ENCODE peak calls at places on chromosomes 12 and 14, in four cellular contexts. A, J, U and H are unnamed samples.
A peak's percentile ranks its signal among the peaks of the same experiment; 100 is the strongest.

GRCh38 chr12:56206373-56207166 is 15.2 kb downstream of the RNF41 start:
- DNase-seq in A (peak; percentile 69), J (peak; percentile 90), U (no peak), H (peak; percentile 48)

GRCh38 chr12:104454997-104455396 is 1.8 kb upstream of the CHST11 start:
- DNase-seq in U (no peak), A (peak; percentile 89), J (no peak), H (no peak)

GRCh38 chr12:116404913-116405611 is 127.6 kb upstream of the MED13L start:
- DNase-seq in U (no peak), J (no peak), A (no peak), H (no peak)

GRCh38 chr12:77343291-77343690 is 277.9 kb upstream of the E2F7 start:
- DNase-seq in A (peak; percentile 75), J (no peak), U (no peak), H (no peak)

GRCh38 chr12:124884587-124885438 is 21.1 kb upstream of the SCARB1 start:
- DNase-seq in U (no peak), J (peak; percentile 63), A (no peak), H (peak; percentile 59)

GRCh38 chr12:53603804-53604203 is 22.4 kb downstream of the ATF7 start:
- DNase-seq in J (no peak), A (no peak), U (no peak), H (no peak)

GRCh38 chr14:102781063-102781462 is 3.8 kb downstream of the TRAF3 start:
- DNase-seq in J (no peak), A (no peak), U (no peak), H (no peak)

GRCh38 chr12:50402270-50403000 is 1.8 kb downstream of the LARP4 start:
- DNase-seq in A (no peak), U (no peak), J (no peak), H (no peak)

GRCh38 chr12:124539084-124540041 is 28.0 kb downstream of the NCOR2 start:
- DNase-seq in A (no peak), J (no peak), U (no peak), H (no peak)

GRCh38 chr12:56839489-56840442 is 76.6 kb downstream of the HSD17B6 start:
- DNase-seq in A (peak; percentile 21), U (peak; percentile 34), J (peak; percentile 87), H (peak; percentile 41)

GRCh38 chr14:101354726-101355125 is 206.6 kb upstream of the DIO3 start:
- DNase-seq in J (no peak), A (no peak), U (no peak), H (no peak)

GRCh38 chr12:54404061-54405004 is 14.7 kb downstream of the ITGA5 start:
- DNase-seq in U (no peak), J (peak; percentile 97), A (peak; percentile 71), H (peak; percentile 69)

GRCh38 chr14:55240526-55241178 is 30.6 kb upstream of the FBXO34 start:
- DNase-seq in U (no peak), A (peak; percentile 72), J (peak; percentile 88), H (no peak)

GRCh38 chr12:9651265-9651729 is 18.2 kb upstream of the CLEC2D start:
- DNase-seq in A (peak; percentile 76), J (no peak), U (no peak), H (no peak)

GRCh38 chr14:72516936-72517408 is 376.9 kb downstream of the DPF3 start:
- DNase-seq in U (peak; percentile 36), A (peak; percentile 89), J (peak; percentile 84), H (no peak)

GRCh38 chr12:49946086-49946485 is 4.5 kb upstream of the AQP2 start:
- DNase-seq in J (peak; percentile 49), A (no peak), U (no peak), H (no peak)

GRCh38 chr14:56494167-56494566 is 85.4 kb upstream of the TMEM260 start:
- DNase-seq in A (no peak), J (no peak), U (no peak), H (no peak)

GRCh38 chr12:57840701-57841100 is 5.8 kb downstream of the CTDSP2 start:
- DNase-seq in J (no peak), A (no peak), U (no peak), H (no peak)

GRCh38 chr12:132593938-132594358 is 16.4 kb downstream of the LRCOL1 start:
- DNase-seq in A (peak; percentile 94), J (peak; percentile 98), U (peak; percentile 72), H (peak; percentile 70)

GRCh38 chr12:119340604-119341003 is 6.1 kb downstream of the CCDC60 start:
- DNase-seq in A (no peak), J (no peak), U (no peak), H (no peak)

GRCh38 chr12:132632521-132633228 is 14.1 kb downstream of the P2RX2 start:
- DNase-seq in U (no peak), A (no peak), J (no peak), H (no peak)

GRCh38 chr12:34406228-34406995 is 384.1 kb downstream of the ALG10 start:
- DNase-seq in U (no peak), J (no peak), A (no peak), H (peak; percentile 1)

GRCh38 chr12:754871-755562 is 2.6 kb downstream of the WNK1 start:
- DNase-seq in U (peak; percentile 66), A (peak; percentile 81), J (peak; percentile 51), H (peak; percentile 57)

GRCh38 chr14:106790189-106791036 is 1264.0 kb downstream of the TMEM121 start:
- DNase-seq in U (peak; percentile 69), J (peak; percentile 24), A (no peak), H (peak; percentile 77)

GRCh38 chr12:7645395-7646177 is 20.1 kb downstream of the APOBEC1 start:
- DNase-seq in J (peak; percentile 79), A (peak; percentile 54), U (peak; percentile 69), H (peak; percentile 50)

GRCh38 chr12:7638764-7639570 is 26.7 kb downstream of the APOBEC1 start:
- DNase-seq in A (peak; percentile 82), U (peak; percentile 83), J (peak; percentile 97), H (peak; percentile 76)

GRCh38 chr12:7646178-7646475 is 19.6 kb downstream of the APOBEC1 start:
- DNase-seq in J (peak; percentile 31), A (no peak), U (no peak), H (no peak)

GRCh38 chr12:7642287-7642686 is 23.4 kb downstream of the APOBEC1 start:
- DNase-seq in J (no peak), U (no peak), A (no peak), H (no peak)

DNA sequence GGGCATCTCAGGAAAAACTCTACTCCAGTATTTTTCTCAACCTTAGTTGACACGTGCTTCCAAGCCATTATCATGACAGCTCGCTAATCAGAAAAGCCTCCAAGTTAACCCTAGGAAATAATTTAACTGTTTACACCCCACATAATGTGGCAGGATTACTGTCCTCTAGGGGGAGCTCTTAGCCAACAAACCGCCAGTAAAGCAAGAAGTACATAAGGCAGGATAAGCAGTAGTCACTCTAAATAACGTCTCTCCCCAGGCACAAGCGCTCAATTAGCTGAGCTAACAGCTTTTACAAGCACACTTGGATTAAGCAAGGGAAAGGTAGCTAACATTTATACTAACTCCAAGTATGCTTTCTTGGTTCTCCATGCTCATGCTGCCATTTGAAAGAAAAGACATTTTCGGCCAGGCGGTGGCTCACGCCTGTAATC is 22.8 kb downstream of the APOBEC1 start:
- DNase-seq in A (peak; percentile 34), U (no peak), J (peak; percentile 72), H (no peak)
- TF ChIP-seq CTCF in A (peak; percentile 52), U (peak; percentile 51), J (peak; percentile 98), H (peak; percentile 32)

DNA sequence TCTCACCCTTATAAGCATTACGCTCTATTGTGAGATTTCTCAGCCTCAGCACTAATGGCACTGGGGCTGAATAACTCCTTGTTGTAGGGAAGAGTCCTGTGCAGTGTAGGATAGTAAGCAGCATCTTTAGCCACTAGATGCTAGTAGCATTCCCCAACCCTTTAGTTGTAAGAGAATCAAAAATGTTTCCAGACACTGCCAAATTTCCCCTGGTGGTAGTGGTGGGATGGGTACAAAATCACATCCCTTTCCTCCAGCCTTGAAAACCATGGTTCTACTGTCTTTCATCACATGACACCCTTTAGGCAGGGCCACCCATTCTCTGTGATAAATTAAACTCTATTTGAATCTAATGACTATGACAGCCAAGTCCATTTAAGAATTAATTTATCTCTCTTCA is 199.3 kb downstream of the ANO4 start:
- DNase-seq in U (no peak), J (peak; percentile 65), A (no peak), H (no peak)
- TF ChIP-seq CTCF in U (no peak), J (peak; percentile 38), A (no peak), H (no peak)

DNA sequence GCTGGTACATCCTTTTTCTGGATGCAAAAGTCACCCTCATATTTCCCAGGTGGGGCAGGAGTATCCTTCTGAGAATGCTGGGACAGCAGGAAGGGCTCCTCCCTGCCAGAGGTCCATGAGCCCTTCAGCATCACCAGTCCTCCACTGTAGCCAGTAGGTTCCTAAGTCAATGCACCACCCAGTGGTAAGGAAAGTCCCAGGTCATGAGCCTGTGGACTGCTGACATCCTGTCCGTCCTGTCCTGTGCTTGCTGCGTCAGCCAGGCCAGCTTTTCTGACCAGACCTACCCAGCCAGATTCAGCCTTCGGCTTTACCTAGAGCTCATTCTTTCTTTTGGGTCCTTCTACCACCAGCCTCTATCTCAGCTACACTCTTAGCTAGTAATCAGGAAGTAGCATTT is 23.0 kb upstream of the ACTN1 start:
- DNase-seq in U (no peak), J (peak; percentile 59), A (peak; percentile 41), H (no peak)
- TF ChIP-seq CTCF in U (no peak), J (peak; percentile 27), A (peak; percentile 22), H (no peak)

GRCh38 chr14:96587823-96588385 is 85.7 kb downstream of the PAPOLA start:
- DNase-seq in A (no peak), J (no peak), U (no peak), H (no peak)

GRCh38 chr14:96586921-96587822 is 85.0 kb downstream of the PAPOLA start:
- DNase-seq in A (no peak), J (no peak), U (no peak), H (peak; percentile 8)

GRCh38 chr14:96590190-96590860 is 88.1 kb downstream of the PAPOLA start:
- DNase-seq in U (no peak), A (no peak), J (no peak), H (no peak)

GRCh38 chr14:96589577-96589976 is 87.4 kb downstream of the PAPOLA start:
- DNase-seq in A (no peak), J (no peak), U (no peak), H (no peak)

GRCh38 chr14:96588410-96589249 is 86.4 kb downstream of the PAPOLA start:
- DNase-seq in J (no peak), A (no peak), U (no peak), H (no peak)
- TF ChIP-seq CTCF in J (no peak), A (no peak), U (no peak), H (no peak)

GRCh38 chr12:14514946-14515345 is 52.7 kb downstream of the PLBD1 start:
- DNase-seq in U (no peak), J (no peak), A (peak; percentile 49), H (no peak)

GRCh38 chr12:14510574-14510973 is 57.1 kb downstream of the PLBD1 start:
- DNase-seq in U (no peak), J (peak; percentile 28), A (no peak), H (no peak)

DNA sequence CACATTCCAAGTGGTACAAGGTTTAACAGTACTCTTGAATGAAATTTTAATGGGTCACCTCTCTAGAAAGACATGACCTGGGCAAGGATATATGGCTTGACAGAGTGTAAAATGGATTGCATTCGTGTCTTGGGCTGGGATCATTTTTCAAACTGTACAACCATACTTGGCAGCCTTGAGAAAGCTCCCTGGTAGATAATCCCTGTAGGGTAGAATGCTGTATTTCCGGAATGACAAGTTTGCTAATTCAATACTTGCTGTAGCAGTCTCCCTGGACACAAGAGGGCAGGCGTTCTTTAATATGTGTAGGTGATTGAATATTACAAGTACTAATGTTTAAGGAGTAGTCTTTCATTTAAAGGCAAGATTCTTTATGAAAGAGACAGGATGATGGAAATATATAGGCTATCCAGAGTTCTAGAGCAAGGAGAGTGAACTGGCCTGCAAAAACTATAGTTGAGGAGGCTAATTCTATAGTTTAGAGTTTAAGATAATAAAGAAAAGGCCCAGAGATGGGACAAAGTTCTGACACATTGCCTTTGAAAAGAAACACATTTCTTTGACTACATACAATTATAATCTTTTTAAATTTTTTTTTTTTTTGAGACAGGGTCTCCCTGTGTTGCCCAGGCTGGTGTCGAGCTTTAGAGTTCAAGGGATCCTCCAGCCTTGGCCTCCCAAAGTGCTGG is 53.4 kb downstream of the PLBD1 start:
- DNase-seq in A (peak; percentile 7), J (peak; percentile 94), U (peak; percentile 37), H (peak; percentile 56)
- TF ChIP-seq CTCF in A (peak; percentile 26), J (peak; percentile 59), U (peak; percentile 54), H (no peak)